ENCODE peak calls at places on chromosome 20, in ten cellular contexts. One of them, this sample, is unnamed.

GRCh38 chr20:39676857-39677351 is 714.8 kb downstream of the DHX35 start:
- DNase-seq in AG09319: no peak
- DNase-seq in stimulated activated CD4-positive, alpha-beta T cell treated with anti-CD3 and anti-CD28 coated beads, Interleukin-2, amount 100 ng/mL, for 48 hours: no peak
- DNase-seq in GM03348: peak; percentile 49
- DNase-seq in stimulated activated naive CD8-positive, alpha-beta T cell treated with anti-CD3 and anti-CD28 coated beads, Interleukin-15, Interleukin-2, amounts not matched to agents 100 U/mL and 50 U/mL, for 24 hours: no peak
- DNase-seq in endothelial cell: no peak
- DNase-seq in transverse colon: peak; percentile 35
- DNase-seq in NCI-H460: no peak
- DNase-seq in D341Med: no peak
- DNase-seq in HL-60: no peak
- DNase-seq in this sample: peak; percentile 4

GRCh38 chr20:63898882-63899558 is 4.1 kb downstream of the DNAJC5 start:
- DNase-seq in endothelial cell: no peak
- DNase-seq in transverse colon: no peak
- DNase-seq in stimulated activated CD4-positive, alpha-beta T cell treated with anti-CD3 and anti-CD28 coated beads, Interleukin-2, amount 100 ng/mL, for 48 hours: no peak
- DNase-seq in HL-60: peak; percentile 55
- DNase-seq in GM03348: no peak
- DNase-seq in D341Med: peak; percentile 70
- DNase-seq in stimulated activated naive CD8-positive, alpha-beta T cell treated with anti-CD3 and anti-CD28 coated beads, Interleukin-15, Interleukin-2, amounts not matched to agents 100 U/mL and 50 U/mL, for 24 hours: no peak
- DNase-seq in NCI-H460: no peak
- DNase-seq in AG09319: no peak
- DNase-seq in this sample: no peak

GRCh38 chr20:33667245-33668086 is 723 bp downstream of the ACTL10 start:
- DNase-seq in NCI-H460: no peak
- DNase-seq in stimulated activated CD4-positive, alpha-beta T cell treated with anti-CD3 and anti-CD28 coated beads, Interleukin-2, amount 100 ng/mL, for 48 hours: peak; percentile 35
- DNase-seq in transverse colon: peak; percentile 88
- DNase-seq in HL-60: peak; percentile 55
- DNase-seq in GM03348: peak; percentile 54
- DNase-seq in stimulated activated naive CD8-positive, alpha-beta T cell treated with anti-CD3 and anti-CD28 coated beads, Interleukin-15, Interleukin-2, amounts not matched to agents 100 U/mL and 50 U/mL, for 24 hours: peak; percentile 63
- DNase-seq in AG09319: no peak
- DNase-seq in D341Med: peak; percentile 27
- DNase-seq in endothelial cell: no peak
- DNase-seq in this sample: peak; percentile 63

GRCh38 chr20:16313917-16314316 is 259.3 kb downstream of the KIF16B start:
- DNase-seq in D341Med: no peak
- DNase-seq in transverse colon: no peak
- DNase-seq in stimulated activated naive CD8-positive, alpha-beta T cell treated with anti-CD3 and anti-CD28 coated beads, Interleukin-15, Interleukin-2, amounts not matched to agents 100 U/mL and 50 U/mL, for 24 hours: no peak
- DNase-seq in AG09319: no peak
- DNase-seq in endothelial cell: no peak
- DNase-seq in stimulated activated CD4-positive, alpha-beta T cell treated with anti-CD3 and anti-CD28 coated beads, Interleukin-2, amount 100 ng/mL, for 48 hours: no peak
- DNase-seq in NCI-H460: no peak
- DNase-seq in GM03348: no peak
- DNase-seq in HL-60: no peak
- DNase-seq in this sample: no peak

GRCh38 chr20:47952165-47952564 is 166.9 kb upstream of the SULF2 start:
- DNase-seq in stimulated activated CD4-positive, alpha-beta T cell treated with anti-CD3 and anti-CD28 coated beads, Interleukin-2, amount 100 ng/mL, for 48 hours: no peak
- DNase-seq in transverse colon: no peak
- DNase-seq in AG09319: no peak
- DNase-seq in D341Med: no peak
- DNase-seq in endothelial cell: no peak
- DNase-seq in NCI-H460: no peak
- DNase-seq in GM03348: no peak
- DNase-seq in HL-60: no peak
- DNase-seq in stimulated activated naive CD8-positive, alpha-beta T cell treated with anti-CD3 and anti-CD28 coated beads, Interleukin-15, Interleukin-2, amounts not matched to agents 100 U/mL and 50 U/mL, for 24 hours: no peak
- DNase-seq in this sample: no peak

GRCh38 chr20:14445902-14446301 is 108.5 kb upstream of the FLRT3 start:
- DNase-seq in stimulated activated naive CD8-positive, alpha-beta T cell treated with anti-CD3 and anti-CD28 coated beads, Interleukin-15, Interleukin-2, amounts not matched to agents 100 U/mL and 50 U/mL, for 24 hours: no peak
- DNase-seq in AG09319: no peak
- DNase-seq in D341Med: no peak
- DNase-seq in stimulated activated CD4-positive, alpha-beta T cell treated with anti-CD3 and anti-CD28 coated beads, Interleukin-2, amount 100 ng/mL, for 48 hours: no peak
- DNase-seq in HL-60: no peak
- DNase-seq in NCI-H460: no peak
- DNase-seq in GM03348: no peak
- DNase-seq in endothelial cell: no peak
- DNase-seq in transverse colon: no peak
- DNase-seq in this sample: no peak

GRCh38 chr20:18527836-18528235 is 20.1 kb downstream of the SEC23B start:
- DNase-seq in transverse colon: no peak
- DNase-seq in NCI-H460: no peak
- DNase-seq in endothelial cell: no peak
- DNase-seq in D341Med: no peak
- DNase-seq in stimulated activated naive CD8-positive, alpha-beta T cell treated with anti-CD3 and anti-CD28 coated beads, Interleukin-15, Interleukin-2, amounts not matched to agents 100 U/mL and 50 U/mL, for 24 hours: no peak
- DNase-seq in GM03348: peak; percentile 49
- DNase-seq in AG09319: no peak
- DNase-seq in stimulated activated CD4-positive, alpha-beta T cell treated with anti-CD3 and anti-CD28 coated beads, Interleukin-2, amount 100 ng/mL, for 48 hours: no peak
- DNase-seq in HL-60: no peak
- DNase-seq in this sample: no peak

GRCh38 chr20:4817230-4817671 is 95.5 kb downstream of the PRND start:
- DNase-seq in AG09319: peak; percentile 24
- DNase-seq in D341Med: no peak
- DNase-seq in NCI-H460: no peak
- DNase-seq in stimulated activated CD4-positive, alpha-beta T cell treated with anti-CD3 and anti-CD28 coated beads, Interleukin-2, amount 100 ng/mL, for 48 hours: no peak
- DNase-seq in GM03348: peak; percentile 36
- DNase-seq in transverse colon: no peak
- DNase-seq in HL-60: no peak
- DNase-seq in stimulated activated naive CD8-positive, alpha-beta T cell treated with anti-CD3 and anti-CD28 coated beads, Interleukin-15, Interleukin-2, amounts not matched to agents 100 U/mL and 50 U/mL, for 24 hours: no peak
- DNase-seq in endothelial cell: no peak
- DNase-seq in this sample: peak; percentile 34

GRCh38 chr20:46914789-46915359 is 20.2 kb downstream of the EYA2 start:
- DNase-seq in stimulated activated naive CD8-positive, alpha-beta T cell treated with anti-CD3 and anti-CD28 coated beads, Interleukin-15, Interleukin-2, amounts not matched to agents 100 U/mL and 50 U/mL, for 24 hours: no peak
- DNase-seq in GM03348: peak; percentile 13
- DNase-seq in AG09319: no peak
- DNase-seq in NCI-H460: no peak
- DNase-seq in stimulated activated CD4-positive, alpha-beta T cell treated with anti-CD3 and anti-CD28 coated beads, Interleukin-2, amount 100 ng/mL, for 48 hours: no peak
- DNase-seq in endothelial cell: no peak
- DNase-seq in HL-60: no peak
- DNase-seq in D341Med: no peak
- DNase-seq in transverse colon: no peak
- DNase-seq in this sample: peak; percentile 61

GRCh38 chr20:53800883-53801604 is 207.4 kb upstream of the ZNF217 start:
- DNase-seq in GM03348: no peak
- DNase-seq in stimulated activated naive CD8-positive, alpha-beta T cell treated with anti-CD3 and anti-CD28 coated beads, Interleukin-15, Interleukin-2, amounts not matched to agents 100 U/mL and 50 U/mL, for 24 hours: no peak
- DNase-seq in transverse colon: peak; percentile 65
- DNase-seq in AG09319: no peak
- DNase-seq in stimulated activated CD4-positive, alpha-beta T cell treated with anti-CD3 and anti-CD28 coated beads, Interleukin-2, amount 100 ng/mL, for 48 hours: no peak
- DNase-seq in endothelial cell: no peak
- DNase-seq in HL-60: no peak
- DNase-seq in NCI-H460: no peak
- DNase-seq in D341Med: no peak
- DNase-seq in this sample: no peak

GRCh38 chr20:24027229-24027628 is 38.6 kb upstream of the GGTLC1 start:
- DNase-seq in NCI-H460: no peak
- DNase-seq in transverse colon: peak; percentile 53
- DNase-seq in stimulated activated naive CD8-positive, alpha-beta T cell treated with anti-CD3 and anti-CD28 coated beads, Interleukin-15, Interleukin-2, amounts not matched to agents 100 U/mL and 50 U/mL, for 24 hours: peak; percentile 71
- DNase-seq in D341Med: no peak
- DNase-seq in stimulated activated CD4-positive, alpha-beta T cell treated with anti-CD3 and anti-CD28 coated beads, Interleukin-2, amount 100 ng/mL, for 48 hours: peak; percentile 43
- DNase-seq in endothelial cell: no peak
- DNase-seq in HL-60: no peak
- DNase-seq in AG09319: no peak
- DNase-seq in GM03348: no peak
- DNase-seq in this sample: no peak

GRCh38 chr20:61805781-61806180 is 259.9 kb downstream of the TAF4 start:
- DNase-seq in stimulated activated CD4-positive, alpha-beta T cell treated with anti-CD3 and anti-CD28 coated beads, Interleukin-2, amount 100 ng/mL, for 48 hours: no peak
- DNase-seq in transverse colon: no peak
- DNase-seq in HL-60: no peak
- DNase-seq in D341Med: no peak
- DNase-seq in endothelial cell: no peak
- DNase-seq in AG09319: no peak
- DNase-seq in NCI-H460: no peak
- DNase-seq in stimulated activated naive CD8-positive, alpha-beta T cell treated with anti-CD3 and anti-CD28 coated beads, Interleukin-15, Interleukin-2, amounts not matched to agents 100 U/mL and 50 U/mL, for 24 hours: no peak
- DNase-seq in GM03348: no peak
- DNase-seq in this sample: no peak

GRCh38 chr20:17651761-17652388 is 30.2 kb downstream of the RRBP1 start:
- DNase-seq in stimulated activated naive CD8-positive, alpha-beta T cell treated with anti-CD3 and anti-CD28 coated beads, Interleukin-15, Interleukin-2, amounts not matched to agents 100 U/mL and 50 U/mL, for 24 hours: no peak
- DNase-seq in stimulated activated CD4-positive, alpha-beta T cell treated with anti-CD3 and anti-CD28 coated beads, Interleukin-2, amount 100 ng/mL, for 48 hours: no peak
- DNase-seq in HL-60: no peak
- DNase-seq in D341Med: no peak
- DNase-seq in AG09319: no peak
- DNase-seq in GM03348: no peak
- DNase-seq in endothelial cell: no peak
- DNase-seq in NCI-H460: no peak
- DNase-seq in transverse colon: no peak
- DNase-seq in this sample: no peak

GRCh38 chr20:17059465-17059864 is 167.4 kb upstream of the PCSK2 start:
- DNase-seq in transverse colon: no peak
- DNase-seq in endothelial cell: no peak
- DNase-seq in GM03348: no peak
- DNase-seq in NCI-H460: peak; percentile 57
- DNase-seq in stimulated activated CD4-positive, alpha-beta T cell treated with anti-CD3 and anti-CD28 coated beads, Interleukin-2, amount 100 ng/mL, for 48 hours: no peak
- DNase-seq in HL-60: no peak
- DNase-seq in D341Med: no peak
- DNase-seq in stimulated activated naive CD8-positive, alpha-beta T cell treated with anti-CD3 and anti-CD28 coated beads, Interleukin-15, Interleukin-2, amounts not matched to agents 100 U/mL and 50 U/mL, for 24 hours: no peak
- DNase-seq in AG09319: no peak
- DNase-seq in this sample: no peak

GRCh38 chr20:40640667-40641066 is 48.4 kb downstream of the MAFB start:
- DNase-seq in HL-60: no peak
- DNase-seq in stimulated activated naive CD8-positive, alpha-beta T cell treated with anti-CD3 and anti-CD28 coated beads, Interleukin-15, Interleukin-2, amounts not matched to agents 100 U/mL and 50 U/mL, for 24 hours: no peak
- DNase-seq in GM03348: no peak
- DNase-seq in NCI-H460: no peak
- DNase-seq in stimulated activated CD4-positive, alpha-beta T cell treated with anti-CD3 and anti-CD28 coated beads, Interleukin-2, amount 100 ng/mL, for 48 hours: no peak
- DNase-seq in D341Med: no peak
- DNase-seq in transverse colon: no peak
- DNase-seq in AG09319: no peak
- DNase-seq in endothelial cell: no peak
- DNase-seq in this sample: no peak

GRCh38 chr20:51833326-51833725 is 31.0 kb upstream of the SALL4 start:
- DNase-seq in D341Med: no peak
- DNase-seq in GM03348: no peak
- DNase-seq in transverse colon: no peak
- DNase-seq in endothelial cell: no peak
- DNase-seq in HL-60: no peak
- DNase-seq in stimulated activated naive CD8-positive, alpha-beta T cell treated with anti-CD3 and anti-CD28 coated beads, Interleukin-15, Interleukin-2, amounts not matched to agents 100 U/mL and 50 U/mL, for 24 hours: no peak
- DNase-seq in NCI-H460: no peak
- DNase-seq in AG09319: no peak
- DNase-seq in stimulated activated CD4-positive, alpha-beta T cell treated with anti-CD3 and anti-CD28 coated beads, Interleukin-2, amount 100 ng/mL, for 48 hours: no peak
- DNase-seq in this sample: no peak

GRCh38 chr20:49276895-49277785 is 717 bp downstream of the ZNFX1 start:
- DNase-seq in stimulated activated CD4-positive, alpha-beta T cell treated with anti-CD3 and anti-CD28 coated beads, Interleukin-2, amount 100 ng/mL, for 48 hours: peak; percentile 63
- DNase-seq in NCI-H460: no peak
- DNase-seq in AG09319: no peak
- DNase-seq in endothelial cell: peak; percentile 13
- DNase-seq in stimulated activated naive CD8-positive, alpha-beta T cell treated with anti-CD3 and anti-CD28 coated beads, Interleukin-15, Interleukin-2, amounts not matched to agents 100 U/mL and 50 U/mL, for 24 hours: peak; percentile 81
- DNase-seq in HL-60: no peak
- DNase-seq in D341Med: no peak
- DNase-seq in transverse colon: peak; percentile 49
- DNase-seq in GM03348: peak; percentile 33
- DNase-seq in this sample: peak; percentile 63